ENCODE peak calls at places on chromosomes 4 and X, in nine cellular contexts. I, D, V, H, J, K, R, B and Z are unnamed samples. For H3K4me1 and H3K36me3, the result is how much of the 10 kb centered on the place peaks cover.

GRCh38 chr4:186621959-186622553 is 66.7 kb upstream of the MTNR1A start:
- DNase-seq in I (no peak), D (no peak), V (no peak), H (no peak), J (no peak), K (no peak), R (no peak), B (no peak), Z (no peak)

GRCh38 chr4:70059149-70059548 is 8.9 kb downstream of the HTN1 start:
- DNase-seq in I (no peak), D (no peak), V (no peak), H (no peak), J (no peak), K (no peak), R (no peak), B (no peak), Z (no peak)

GRCh38 chr4:139015269-139015947 is at the start of gene NOCT:
- DNase-seq in I (peak), D (peak), V (peak), H (peak), J (peak), K (peak), R (peak), B (peak), Z (peak)

GRCh38 chr4:94636004-94636403 is 121.8 kb upstream of the BMPR1B start:
- DNase-seq in I (no peak), D (no peak), V (no peak), H (no peak), J (no peak), K (no peak), R (no peak), B (no peak), Z (no peak)

GRCh38 chr4:128570380-128570779 is 239.1 kb upstream of the JADE1 start:
- DNase-seq in I (no peak), D (no peak), V (peak), H (no peak), J (peak), K (no peak), R (no peak), B (peak), Z (peak)

GRCh38 chr4:188452097-188452496 is 312.9 kb downstream of the TRIML1 start:
- DNase-seq in I (no peak), D (no peak), V (no peak), H (no peak), J (no peak), K (no peak), R (no peak), B (no peak), Z (no peak)

GRCh38 chr4:106864231-106864630 is 171.9 kb downstream of the DKK2 start:
- DNase-seq in I (no peak), D (no peak), V (no peak), H (no peak), J (no peak), K (no peak), R (no peak), B (no peak), Z (no peak)

GRCh38 chr4:78235800-78236199 is 178.7 kb downstream of the FRAS1 start:
- DNase-seq in I (no peak), D (no peak), V (no peak), H (no peak), J (no peak), K (no peak), R (no peak), B (no peak), Z (no peak)

GRCh38 chr4:40685300-40685699 is 55.6 kb upstream of the RBM47 start:
- DNase-seq in I (no peak), D (no peak), V (no peak), H (no peak), J (no peak), K (no peak), R (no peak), B (no peak), Z (no peak)

GRCh38 chr4:142095886-142096605 is 459.7 kb downstream of the IL15 start:
- DNase-seq in I (no peak), D (no peak), V (peak), H (no peak), J (peak), K (no peak), R (no peak), B (no peak), Z (peak)

GRCh38 chr4:88843067-88843723 is 145.6 kb upstream of the NAP1L5 start:
- DNase-seq in I (no peak), D (no peak), V (no peak), H (no peak), J (no peak), K (no peak), R (no peak), B (no peak), Z (peak)

GRCh38 chr4:87101543-87102199 is 118.7 kb downstream of the KLHL8 start:
- DNase-seq in I (no peak), D (no peak), V (no peak), H (no peak), J (no peak), K (no peak), R (no peak), B (no peak), Z (no peak)

GRCh38 chr4:7103599-7104365 is 35.9 kb upstream of the GRPEL1 start:
- DNase-seq in I (peak), D (peak), V (peak), H (no peak), J (peak), K (peak), R (peak), B (peak), Z (peak)

GRCh38 chr4:67452100-67452887 is 93.0 kb downstream of the CENPC start:
- DNase-seq in I (no peak), D (no peak), V (no peak), H (no peak), J (no peak), K (no peak), R (no peak), B (no peak), Z (no peak)

DNA sequence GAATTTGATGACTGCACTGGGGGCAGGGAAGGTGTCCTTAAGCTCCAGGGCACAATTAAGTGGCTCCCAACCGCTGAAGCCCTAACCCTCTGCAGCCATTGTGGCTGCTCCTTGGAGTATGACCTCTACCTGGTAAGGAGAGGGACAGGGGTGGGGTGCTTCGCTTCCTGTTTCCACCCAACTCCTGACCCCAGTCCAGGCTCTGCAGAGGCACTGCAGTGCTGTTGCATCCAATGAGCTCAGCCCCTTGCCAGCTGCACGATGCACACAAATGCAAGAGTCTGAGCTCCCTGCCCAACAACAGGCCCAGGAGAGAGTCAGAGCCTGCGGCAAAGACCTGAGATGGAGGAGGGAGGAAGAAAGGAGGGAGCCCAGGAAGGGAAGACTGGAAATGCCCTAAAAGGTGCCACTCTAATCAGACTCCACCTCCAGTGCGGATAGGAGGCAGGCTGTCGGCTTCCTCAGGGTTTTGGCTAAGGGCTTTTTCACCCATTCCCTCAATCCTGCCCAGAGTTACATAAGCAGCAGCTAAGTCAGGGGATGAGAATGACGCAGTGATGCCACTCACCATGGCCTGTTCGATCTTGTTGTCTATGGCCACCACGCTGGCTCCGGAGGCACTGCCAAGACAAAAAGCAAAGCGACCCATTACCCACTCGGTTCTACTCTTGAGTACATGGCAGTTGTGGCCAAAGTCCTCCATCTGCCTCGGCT is 60.1 kb downstream of the TSC22D3 start:
- DNase-seq in I (no peak), D (no peak), V (no peak), H (no peak), J (no peak), K (peak), R (no peak), B (no peak), Z (no peak)
- H3K4me1 ChIP-seq in I (under half), D (under half), V (under half), H (under half), J (under half), K (under half), R (under half), B (under half), Z (under half)

GRCh38 chr4:109702950-109703663 is at the start of gene CASP6:
- DNase-seq in I (peak), D (peak), V (peak), H (peak), J (peak), K (peak), R (peak), B (peak), Z (peak)
- TF ChIP-seq POLR2A in I (peak), D (peak), V (peak), H (no peak), J (peak), K (no peak), R (no peak), B (no peak), Z (peak)

DNA sequence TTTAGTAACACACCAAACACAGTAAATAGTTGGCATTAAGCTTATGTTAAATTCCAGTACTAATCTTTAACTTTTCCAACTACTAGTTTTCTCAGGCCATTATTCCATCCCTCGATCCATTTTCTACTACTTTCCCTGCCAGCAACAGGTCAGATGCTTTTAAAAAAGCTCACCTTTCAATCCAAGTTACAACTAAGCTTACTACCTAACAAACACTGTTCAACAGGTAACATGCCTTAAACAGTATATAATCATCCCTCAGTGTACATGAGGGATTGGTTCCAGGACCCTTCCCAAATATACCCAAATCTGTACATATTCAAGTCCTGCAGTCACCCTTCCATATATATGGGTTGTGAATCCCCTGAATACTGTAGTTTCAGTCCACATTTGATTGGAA is 5.5 kb downstream of the CCNA2 start:
- DNase-seq in I (no peak), D (no peak), V (no peak), H (no peak), J (no peak), K (no peak), R (no peak), B (no peak), Z (no peak)
- H3K36me3 ChIP-seq in I (under half), D (under half), V (under half), H (under half), J (under half), K (half or more), R (under half), B (under half), Z (under half)

DNA sequence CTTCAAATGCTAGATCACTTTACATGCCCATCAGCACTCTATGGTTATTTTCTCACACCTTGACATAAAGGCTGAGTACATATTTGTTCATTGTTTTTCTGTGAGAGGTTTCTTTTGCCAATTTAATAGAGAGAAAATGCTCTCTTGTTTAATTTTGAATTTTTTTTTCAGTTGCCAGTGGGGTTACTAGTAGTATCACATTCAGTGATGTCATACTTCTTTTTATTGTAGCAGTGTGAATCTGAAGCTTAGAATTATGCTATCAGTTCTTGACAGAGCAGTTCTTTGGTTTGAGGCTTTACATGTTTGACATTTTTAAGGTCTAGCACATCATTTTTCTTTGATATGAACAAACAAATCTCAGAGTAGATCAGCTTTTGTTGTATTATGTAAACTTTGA is 185.4 kb downstream of the NWD2 start:
- DNase-seq in I (no peak), D (no peak), V (no peak), H (no peak), J (no peak), K (no peak), R (no peak), B (no peak), Z (no peak)
- H3K4me1 ChIP-seq in I (under half), D (under half), V (under half), H (under half), J (under half), K (under half), R (under half), B (under half), Z (under half)

GRCh38 chrX:33211356-33212254 is at the start of gene DMD:
- DNase-seq in I (no peak), D (no peak), V (peak), H (no peak), J (peak), K (no peak), R (peak), B (no peak), Z (peak)
- TF ChIP-seq POLR2A in I (no peak), D (no peak), V (peak), H (peak), J (no peak), K (no peak), R (no peak), B (peak), Z (peak)

GRCh38 chr4:76954489-76954888 is 4.9 kb downstream of the SEPTIN11 start:
- DNase-seq in I (no peak), D (peak), V (no peak), H (no peak), J (no peak), K (no peak), R (no peak), B (no peak), Z (peak)

GRCh38 chr4:76953956-76954355 is 4.4 kb downstream of the SEPTIN11 start:
- DNase-seq in I (no peak), D (no peak), V (no peak), H (no peak), J (no peak), K (no peak), R (no peak), B (no peak), Z (peak)

GRCh38 chr4:76952631-76953587 is 3.4 kb downstream of the SEPTIN11 start:
- DNase-seq in I (no peak), D (no peak), V (no peak), H (no peak), J (no peak), K (no peak), R (no peak), B (no peak), Z (no peak)

GRCh38 chr4:76956961-76957738 is 7.6 kb downstream of the SEPTIN11 start:
- DNase-seq in I (no peak), D (no peak), V (no peak), H (no peak), J (peak), K (no peak), R (no peak), B (no peak), Z (no peak)

DNA sequence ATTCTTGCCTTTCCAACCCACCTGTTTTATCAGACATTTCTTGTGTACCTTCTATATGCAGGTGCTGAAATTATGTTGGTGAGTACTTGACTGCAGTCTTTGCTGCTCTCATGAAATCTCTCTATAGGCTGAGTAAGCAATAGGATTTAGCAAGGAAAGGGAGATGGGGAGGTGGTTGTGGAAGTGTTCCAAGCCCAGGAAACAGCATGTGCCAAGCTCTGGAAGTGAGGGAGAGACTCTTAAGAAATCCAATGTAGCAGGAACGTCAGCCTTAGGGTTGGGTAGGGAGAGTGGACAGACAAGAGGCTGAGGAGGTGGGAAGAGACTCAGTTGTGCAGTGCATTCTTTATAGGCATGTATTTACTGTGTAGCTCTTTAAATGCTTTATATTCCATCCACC is 5.6 kb downstream of the SEPTIN11 start:
- DNase-seq in I (no peak), D (no peak), V (no peak), H (no peak), J (no peak), K (no peak), R (no peak), B (no peak), Z (no peak)
- H3K36me3 ChIP-seq in I (under half), D (under half), V (under half), H (under half), J (under half), K (under half), R (under half), B (under half), Z (under half)

DNA sequence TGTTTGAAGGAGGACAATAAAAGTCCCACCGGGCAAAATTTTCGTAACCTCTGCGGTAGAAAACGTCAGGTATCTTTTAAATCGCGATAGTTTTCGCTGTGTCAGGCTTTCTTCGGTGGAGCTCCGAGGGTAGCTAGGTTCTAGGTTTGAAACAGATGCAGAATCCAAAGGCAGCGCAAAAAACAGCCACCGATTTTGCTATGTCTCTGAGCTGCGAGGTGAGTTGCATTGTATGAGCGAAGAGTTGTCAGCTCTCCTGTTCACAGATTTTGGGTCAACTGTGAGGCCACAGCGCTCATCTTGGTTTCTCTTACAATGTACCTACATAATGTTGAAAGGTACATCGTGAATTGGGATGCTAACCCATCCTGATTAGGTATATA is 459 bp downstream of the CLCN3 start:
- DNase-seq in I (no peak), D (no peak), V (peak), H (no peak), J (peak), K (no peak), R (peak), B (no peak), Z (peak)
- H3K4me1 ChIP-seq in I (under half), D (under half), V (under half), H (under half), J (under half), K (under half), R (under half), B (under half), Z (under half)

GRCh38 chrX:73944582-73944947 is 359.4 kb upstream of the ZCCHC13 start:
- DNase-seq in I (no peak), D (no peak), V (no peak), H (no peak), J (no peak), K (no peak), R (no peak), B (no peak), Z (peak)
- TF ChIP-seq POLR2A in I (no peak), D (no peak), V (no peak), H (no peak), J (no peak), K (no peak), R (no peak), B (no peak), Z (no peak)

DNA sequence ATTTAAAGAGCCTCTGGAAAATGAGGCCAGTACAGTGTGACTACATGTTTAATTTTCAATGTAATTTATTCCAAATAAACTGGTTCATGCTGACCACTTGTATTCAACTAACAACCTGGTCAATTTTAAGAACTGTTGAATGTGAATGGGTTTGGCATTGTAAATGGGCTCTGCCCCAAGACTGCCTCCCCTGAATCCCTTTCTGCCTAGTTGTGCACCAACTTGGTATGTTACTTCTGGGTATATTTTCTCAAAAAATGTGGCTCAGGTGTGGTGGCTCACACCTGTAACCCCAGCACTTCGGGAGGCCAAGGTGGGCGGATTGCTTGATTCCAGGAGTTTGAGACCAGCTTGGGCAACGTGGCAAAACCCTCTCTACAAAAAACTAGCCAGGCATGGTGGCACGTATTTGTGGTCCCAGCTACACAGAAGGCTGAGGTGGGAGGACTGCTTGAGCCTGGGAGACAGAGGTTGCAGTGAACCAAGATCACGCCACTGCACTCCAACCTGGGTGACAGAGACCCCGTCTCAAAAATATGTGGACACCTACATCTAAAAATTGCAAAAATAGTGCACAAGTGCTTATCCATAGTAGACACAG is 7.2 kb downstream of the RPL9 start:
- DNase-seq in I (no peak), D (no peak), V (no peak), H (no peak), J (no peak), K (no peak), R (no peak), B (no peak), Z (no peak)
- H3K36me3 ChIP-seq in I (under half), D (under half), V (under half), H (under half), J (half or more), K (half or more), R (under half), B (under half), Z (under half)